ENCODE peak calls at places on chromosomes 13 and 19, in four cellular contexts. X, W, R and T are unnamed samples.

GRCh38 chr19:17458970-17459369 is 1.8 kb downstream of the NXNL1 start:
- DNase-seq in X (no peak), W (no peak), R (no peak), T (no peak)

GRCh38 chr13:77353980-77354379 is 27.1 kb upstream of the MYCBP2 start:
- DNase-seq in X (no peak), W (no peak), R (no peak), T (no peak)

GRCh38 chr13:39684531-39685137 is 29.2 kb downstream of the COG6 start:
- DNase-seq in X (no peak), W (peak), R (no peak), T (no peak)

GRCh38 chr13:108929532-108929931 is 300.1 kb downstream of the MYO16 start:
- DNase-seq in X (no peak), W (no peak), R (no peak), T (no peak)

GRCh38 chr19:16520986-16521624 is 21.1 kb downstream of the CHERP start:
- DNase-seq in X (no peak), W (peak), R (no peak), T (no peak)

GRCh38 chr13:105611424-105611823 is 924.0 kb downstream of the EFNB2 start:
- DNase-seq in X (no peak), W (no peak), R (no peak), T (no peak)

GRCh38 chr19:4586691-4587090 is 27.2 kb upstream of the SEMA6B start:
- DNase-seq in X (no peak), W (no peak), R (no peak), T (no peak)

GRCh38 chr19:53471916-53472315 is 4.4 kb downstream of the ZNF813 start:
- DNase-seq in X (no peak), W (no peak), R (no peak), T (no peak)

GRCh38 chr13:113815151-113816058 is 48.5 kb downstream of the GAS6 start:
- DNase-seq in X (no peak), W (no peak), R (no peak), T (peak)

DNA sequence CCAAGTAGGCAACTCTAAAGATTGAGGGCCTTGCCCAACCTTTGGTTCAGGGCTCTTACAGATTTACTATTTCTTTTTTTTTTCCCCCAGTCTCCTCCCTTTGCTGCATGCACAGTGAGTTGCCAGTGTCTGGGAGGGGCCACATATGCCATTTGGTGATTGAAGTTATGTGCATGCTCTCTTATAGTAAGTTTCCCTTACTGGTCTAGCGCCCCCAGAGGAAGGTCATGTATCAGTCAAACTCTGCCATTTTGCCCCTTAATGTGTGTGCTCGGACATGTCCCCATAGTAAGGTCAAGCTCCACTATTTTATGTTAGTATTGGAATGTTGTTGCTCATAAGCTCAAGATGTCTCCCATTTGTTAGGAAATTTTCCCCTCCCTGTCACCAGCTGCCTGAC is 1138.0 kb upstream of the SLC10A2 start:
- DNase-seq in X (no peak), W (no peak), R (no peak), T (no peak)
- TF ChIP-seq CTCF in X (no peak), W (no peak), R (no peak), T (no peak)

GRCh38 chr19:11549386-11549953 is 9.6 kb downstream of the ELOF1 start:
- DNase-seq in X (no peak), W (peak), R (no peak), T (no peak)

GRCh38 chr19:11552666-11553372 is 6.2 kb downstream of the ELOF1 start:
- DNase-seq in X (no peak), W (no peak), R (no peak), T (no peak)

GRCh38 chr19:11554160-11554559 is 4.9 kb downstream of the ELOF1 start:
- DNase-seq in X (no peak), W (no peak), R (no peak), T (peak)

GRCh38 chr19:11550265-11550664 is 8.8 kb downstream of the ELOF1 start:
- DNase-seq in X (no peak), W (peak), R (no peak), T (no peak)

GRCh38 chr19:11551603-11552235 is 7.3 kb downstream of the ELOF1 start:
- DNase-seq in X (no peak), W (peak), R (no peak), T (peak)
- TF ChIP-seq CTCF in X (no peak), W (peak), R (peak), T (peak)

GRCh38 chr13:27678306-27679040 is 56.8 kb downstream of the POLR1D start:
- DNase-seq in X (no peak), W (no peak), R (no peak), T (no peak)
- TF ChIP-seq CTCF in X (no peak), W (no peak), R (no peak), T (no peak)

GRCh38 chr19:51366050-51366998 is at the start of gene ETFB:
- DNase-seq in X (peak), W (peak), R (peak), T (peak)

GRCh38 chr19:51368366-51369282 is at the start of gene CLDND2:
- DNase-seq in X (no peak), W (no peak), R (no peak), T (peak)

GRCh38 chr19:51365211-51366049 is 758 bp downstream of the ETFB start:
- DNase-seq in X (no peak), W (no peak), R (no peak), T (peak)

GRCh38 chr19:51366999-51367564 is 894 bp upstream of the ETFB start:
- DNase-seq in X (peak), W (no peak), R (peak), T (peak)

GRCh38 chr19:51367565-51368365 is 1.0 kb downstream of the CLDND2 start:
- DNase-seq in X (peak), W (peak), R (peak), T (peak)
- TF ChIP-seq CTCF in X (no peak), W (no peak), R (no peak), T (no peak)

GRCh38 chr13:25084101-25084500 is 11.8 kb upstream of the PABPC3 start:
- DNase-seq in X (no peak), W (no peak), R (no peak), T (no peak)

GRCh38 chr13:25088562-25089221 is 7.2 kb upstream of the PABPC3 start:
- DNase-seq in X (no peak), W (peak), R (no peak), T (no peak)

GRCh38 chr13:25080773-25081172 is 15.2 kb upstream of the PABPC3 start:
- DNase-seq in X (no peak), W (no peak), R (no peak), T (no peak)

DNA sequence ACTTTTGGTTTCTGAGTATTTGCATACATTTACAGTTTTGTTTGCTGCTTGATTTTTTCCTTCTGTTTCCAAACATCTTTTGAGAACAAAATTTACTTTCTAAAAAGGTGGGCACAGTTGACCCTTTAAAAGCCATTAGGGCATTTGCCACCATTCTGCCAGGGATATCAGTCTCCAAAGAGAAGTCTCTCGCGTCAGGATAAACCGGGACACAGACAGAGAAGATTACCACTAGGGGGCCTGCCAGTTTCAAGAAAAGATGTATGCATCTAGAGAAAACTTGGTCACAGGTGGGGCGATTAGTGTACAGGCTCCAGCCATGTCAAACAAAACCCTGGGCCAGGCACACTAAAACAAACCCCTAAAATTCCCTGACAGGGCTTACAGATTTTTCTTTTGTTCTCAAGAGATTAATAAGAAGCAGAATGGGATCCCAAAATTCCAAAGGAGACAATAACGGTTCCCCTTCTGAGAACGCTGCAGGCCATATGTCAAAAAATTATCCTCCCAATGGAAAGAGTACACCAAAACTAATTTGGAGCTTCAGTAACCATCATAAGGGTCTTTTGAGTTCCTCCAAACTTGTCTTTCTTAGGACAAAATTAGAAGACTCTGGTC is 10.7 kb upstream of the PABPC3 start:
- DNase-seq in X (no peak), W (peak), R (no peak), T (peak)
- TF ChIP-seq CTCF in X (no peak), W (peak), R (peak), T (peak)

DNA sequence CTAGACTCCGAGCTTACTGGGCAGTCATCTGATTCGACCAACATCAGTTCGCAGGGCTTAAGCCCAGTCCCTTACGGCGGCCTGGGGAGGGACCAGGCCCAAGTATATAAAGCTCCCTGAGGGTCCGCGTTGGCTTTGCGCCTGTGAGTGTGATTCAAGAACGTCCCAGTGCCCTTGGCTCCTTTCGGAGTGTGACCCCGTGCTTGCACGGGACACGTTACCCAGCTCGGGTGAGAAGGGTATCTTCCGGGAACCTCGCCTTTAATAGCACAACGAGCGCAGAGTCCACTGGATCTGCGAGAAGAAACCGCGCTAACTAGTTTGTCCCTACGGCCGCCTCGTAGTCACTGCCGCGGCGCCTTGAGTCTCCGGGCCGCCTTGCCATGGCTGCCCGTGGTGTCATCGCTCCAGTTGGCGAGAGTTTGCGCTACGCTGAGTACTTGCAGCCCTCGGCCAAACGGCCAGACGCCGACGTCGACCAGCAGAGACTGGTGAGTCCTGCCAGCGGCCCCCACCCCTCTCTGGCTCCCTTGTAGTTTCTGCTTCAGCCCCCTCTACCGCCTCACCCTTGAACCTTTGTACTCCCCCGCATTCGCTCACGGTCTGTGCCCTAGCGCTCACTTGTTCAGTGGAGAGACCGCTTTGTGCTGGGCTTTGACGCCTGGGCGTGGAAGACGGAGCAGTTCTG is at the start of gene DNAJC15:
- DNase-seq in X (peak), W (peak), R (peak), T (peak)
- TF ChIP-seq CTCF in X (no peak), W (peak), R (peak), T (no peak)

DNA sequence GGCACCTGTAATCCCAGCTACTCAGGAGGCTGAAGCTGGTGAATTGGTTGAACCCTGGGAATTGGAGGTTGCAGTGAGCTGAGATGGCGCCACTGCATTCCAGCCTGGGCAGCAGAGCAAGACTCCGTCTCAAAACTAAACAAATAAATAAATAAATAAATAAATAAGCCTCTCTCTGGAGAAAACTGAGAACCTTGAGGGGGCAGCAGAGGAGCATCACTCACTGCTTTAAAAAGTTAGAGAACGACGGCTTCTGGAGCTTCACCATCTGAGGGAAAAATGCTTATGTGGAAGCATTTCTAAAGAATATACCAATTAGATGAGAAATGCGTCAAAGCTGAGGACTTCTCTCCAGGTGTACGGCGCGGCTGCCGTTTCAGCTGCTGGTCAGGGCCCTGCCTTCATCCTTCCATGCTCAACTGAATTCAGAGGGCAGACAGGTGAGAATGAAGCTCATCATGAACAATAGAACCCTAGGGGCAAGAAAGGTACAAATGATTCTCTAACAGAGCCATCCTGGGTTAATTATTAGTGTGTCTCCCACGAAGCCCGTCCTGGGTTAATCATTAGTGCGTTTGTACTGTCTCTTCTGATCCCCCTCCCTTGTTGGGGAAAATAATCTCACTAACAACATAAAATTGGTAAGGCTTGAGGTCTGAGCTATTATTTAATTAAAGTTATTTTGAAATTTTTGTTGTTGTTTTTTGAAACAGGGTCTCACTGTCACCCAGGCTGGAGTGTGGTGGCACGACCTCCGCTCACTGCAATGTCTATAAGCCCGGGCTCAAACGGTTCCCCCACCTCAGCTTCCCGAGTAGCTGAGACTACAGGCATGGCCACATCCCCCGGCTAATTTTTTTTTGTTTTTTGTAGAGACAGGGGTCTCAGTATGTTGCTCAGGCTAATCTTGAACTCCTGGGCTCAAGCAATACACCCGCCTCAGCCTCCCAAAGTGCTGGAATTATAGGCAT is 80.1 kb downstream of the IPO5 start:
- DNase-seq in X (peak), W (no peak), R (no peak), T (no peak)
- TF ChIP-seq CTCF in X (no peak), W (no peak), R (peak), T (no peak)

GRCh38 chr13:25248071-25248470 is 39.2 kb downstream of the MTMR6 start:
- DNase-seq in X (no peak), W (no peak), R (no peak), T (no peak)

GRCh38 chr13:25252229-25252628 is 35.1 kb downstream of the MTMR6 start:
- DNase-seq in X (no peak), W (no peak), R (no peak), T (no peak)

GRCh38 chr13:25247345-25247744 is 39.9 kb downstream of the MTMR6 start:
- DNase-seq in X (no peak), W (no peak), R (no peak), T (no peak)

GRCh38 chr13:25252770-25253169 is 34.5 kb downstream of the MTMR6 start:
- DNase-seq in X (no peak), W (no peak), R (no peak), T (no peak)

GRCh38 chr13:25249001-25249543 is 38.2 kb downstream of the MTMR6 start:
- DNase-seq in X (no peak), W (peak), R (no peak), T (peak)
- TF ChIP-seq CTCF in X (no peak), W (peak), R (peak), T (no peak)

DNA sequence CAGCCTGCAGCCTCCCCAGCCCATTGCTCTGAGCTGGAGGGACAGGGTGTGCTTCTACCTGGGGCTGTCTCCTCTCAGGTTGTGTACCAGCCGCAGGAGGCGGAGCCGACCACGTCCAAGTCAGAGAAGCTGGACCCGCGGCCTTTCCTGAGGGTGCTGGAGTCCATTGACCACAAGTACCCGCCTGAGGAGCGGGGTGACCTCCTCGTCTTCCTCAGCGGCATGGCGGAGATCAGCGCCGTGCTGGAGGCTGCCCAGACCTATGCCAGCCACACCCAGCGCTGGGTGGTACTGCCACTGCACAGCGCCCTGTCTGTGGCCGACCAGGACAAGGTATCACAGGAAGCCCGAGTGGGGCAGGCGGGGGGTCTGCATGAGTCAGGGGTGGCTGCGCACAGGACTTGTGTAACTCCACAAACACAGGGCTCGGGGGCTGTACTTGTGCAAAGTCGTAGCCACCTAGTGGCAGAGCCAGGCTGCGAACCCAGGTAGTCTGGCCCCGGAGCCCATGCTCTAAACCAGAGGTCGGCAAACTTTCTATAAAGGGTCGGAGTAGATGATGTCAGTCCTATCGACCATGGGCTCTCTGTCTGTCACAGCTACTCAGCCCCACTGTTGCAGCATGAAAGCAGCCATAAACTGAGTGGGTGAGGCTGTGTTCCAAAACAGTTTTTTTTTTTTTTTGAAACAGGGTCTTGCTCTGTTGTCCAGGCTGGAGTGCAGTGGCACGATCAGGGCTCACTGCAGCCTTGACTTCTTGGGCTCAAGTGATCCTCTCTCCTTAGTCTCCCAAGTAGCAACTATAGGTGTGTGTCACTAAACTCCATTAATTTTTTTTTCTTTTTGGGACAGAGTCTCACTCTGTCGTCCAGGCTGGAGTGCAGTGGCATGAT is 8.9 kb downstream of the DHX34 start:
- DNase-seq in X (no peak), W (no peak), R (no peak), T (no peak)
- TF ChIP-seq CTCF in X (no peak), W (peak), R (no peak), T (no peak)